ENCODE peak calls at places on chromosome X, in four cellular contexts. T is K562, D is HepG2, F is GM12878. C is an unnamed sample.

GRCh38 chrX:119230850-119231249 is 5.2 kb upstream of the PGRMC1 start:
- DNase-seq in T (no peak), D (no peak), F (no peak), C (no peak)

GRCh38 chrX:6071755-6072154 is 156.9 kb downstream of the NLGN4X start:
- DNase-seq in T (no peak), D (no peak), F (no peak), C (no peak)

GRCh38 chrX:65537229-65537628 is 2.6 kb upstream of the LAS1L start:
- DNase-seq in T (no peak), D (no peak), F (no peak), C (no peak)

GRCh38 chrX:102067966-102068723 is 57.3 kb upstream of the TCEAL2 start:
- DNase-seq in T (no peak), D (peak), F (peak), C (peak)

GRCh38 chrX:8657883-8658282 is 74.1 kb downstream of the ANOS1 start:
- DNase-seq in T (no peak), D (no peak), F (no peak), C (no peak)

GRCh38 chrX:48945517-48946348 is 11.7 kb downstream of the OTUD5 start:
- DNase-seq in T (peak), D (peak), F (no peak), C (peak)

GRCh38 chrX:16167181-16167580 is at the start of gene MAGEB17:
- DNase-seq in T (no peak), D (no peak), F (no peak), C (no peak)

GRCh38 chrX:74449322-74449936 is 28.1 kb downstream of the SLC16A2 start:
- DNase-seq in T (no peak), D (no peak), F (no peak), C (no peak)

GRCh38 chrX:109952985-109953905 is 49.7 kb upstream of the TMEM164 start:
- DNase-seq in T (no peak), D (no peak), F (peak), C (no peak)

GRCh38 chrX:110087485-110088356 is 84.8 kb downstream of the TMEM164 start:
- DNase-seq in T (no peak), D (no peak), F (no peak), C (no peak)

GRCh38 chrX:55312655-55313054 is 47.9 kb upstream of the PAGE3 start:
- DNase-seq in T (no peak), D (no peak), F (no peak), C (no peak)

GRCh38 chrX:107076158-107076557 is 42.5 kb downstream of the RBM41 start:
- DNase-seq in T (no peak), D (no peak), F (no peak), C (no peak)
- TF ChIP-seq REST in T (no peak), D (no peak), F (no peak), C (no peak)

GRCh38 chrX:47523297-47523696 is 37.7 kb upstream of the ARAF start:
- DNase-seq in T (peak), D (peak), F (no peak), C (peak)
- TF ChIP-seq MXI1 in T (no peak), D (no peak), F (no peak), C (no peak)

GRCh38 chrX:71665747-71666146 is 1.6 kb upstream of the LOC101059915 start:
- DNase-seq in T (no peak), D (no peak), F (no peak), C (no peak)

GRCh38 chrX:71667328-71668247 is at the start of gene LOC101059915:
- DNase-seq in T (no peak), D (no peak), F (no peak), C (no peak)

GRCh38 chrX:71666240-71667223 is 814 bp upstream of the LOC101059915 start:
- DNase-seq in T (peak), D (no peak), F (no peak), C (no peak)

GRCh38 chrX:71669492-71669891 is 2.1 kb downstream of the LOC101059915 start:
- DNase-seq in T (no peak), D (no peak), F (no peak), C (no peak)

DNA sequence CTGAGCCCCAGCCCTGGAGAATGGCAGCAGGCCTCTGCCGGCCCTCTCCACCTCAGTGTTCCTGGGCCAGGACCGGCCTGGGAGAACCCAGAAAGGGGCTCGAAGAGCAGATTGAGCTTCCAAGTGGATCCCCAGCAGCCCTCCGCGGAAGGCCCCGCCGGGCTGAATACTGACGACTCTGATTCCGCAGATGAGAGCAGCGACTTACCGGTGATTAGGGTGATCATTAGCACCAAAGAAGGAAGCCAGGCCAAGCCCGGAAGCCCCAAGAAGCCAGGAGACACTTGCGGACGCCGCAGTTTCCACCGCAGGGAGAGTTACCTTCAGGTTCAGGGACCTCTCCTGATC is 876 bp downstream of the LOC101059915 start:
- DNase-seq in T (no peak), D (no peak), F (no peak), C (no peak)
- H3K9ac ChIP-seq in T (no peak), D (no peak), F (no peak), C (no peak)

GRCh38 chrX:39930777-39931553 is 166.8 kb downstream of the BCOR start:
- DNase-seq in T (no peak), D (no peak), F (no peak), C (no peak)

GRCh38 chrX:39928704-39929439 is 168.9 kb downstream of the BCOR start:
- DNase-seq in T (no peak), D (no peak), F (no peak), C (no peak)

GRCh38 chrX:39931554-39932282 is 166.0 kb downstream of the BCOR start:
- DNase-seq in T (no peak), D (no peak), F (no peak), C (no peak)

GRCh38 chrX:39922926-39923325 is 174.8 kb downstream of the BCOR start:
- DNase-seq in T (no peak), D (no peak), F (no peak), C (no peak)

DNA sequence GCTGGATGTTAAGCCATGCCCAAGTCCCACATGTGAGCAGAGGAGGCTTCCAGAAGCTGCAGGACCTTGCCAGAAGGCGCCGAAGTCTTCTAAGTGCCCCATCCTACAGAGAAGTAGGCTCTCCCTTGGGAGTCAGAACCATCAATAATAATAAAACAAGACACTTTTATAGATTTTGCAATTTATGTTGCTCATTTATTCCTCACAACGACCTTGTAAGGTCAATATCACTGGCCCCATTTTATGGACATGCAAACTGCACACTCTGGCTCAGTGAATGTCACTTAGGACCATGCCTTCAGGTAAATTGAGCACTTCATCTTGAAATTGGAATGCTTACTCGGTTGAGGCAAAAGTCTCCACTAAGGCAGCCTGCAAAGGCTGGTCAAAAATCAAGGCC is 170.4 kb downstream of the BCOR start:
- DNase-seq in T (no peak), D (no peak), F (no peak), C (no peak)
- TF ChIP-seq REST in T (no peak), D (no peak), F (no peak), C (no peak)

C was measured in SK-N-SH.